ENCODE peak calls at places on chromosomes 11 and 22, in nine cellular contexts. L, U, M, O, E, Y, J, B and F are unnamed samples. For H3K9me3 and H3K4me1, the result is how much of the 10 kb centered on the place peaks cover.

GRCh38 chr11:26844963-26845362 is 123.1 kb upstream of the SLC5A12 start:
- DNase-seq in L (no peak), E (no peak), O (no peak), J (no peak), U (no peak), M (no peak), Y (no peak), B (no peak), F (no peak)

GRCh38 chr11:93718057-93718563 is 23.2 kb downstream of the TAF1D start:
- DNase-seq in B (peak), Y (no peak), L (no peak), U (no peak), J (no peak), E (no peak), O (no peak), M (no peak), F (no peak)

GRCh38 chr22:22888509-22889353 is 1.1 kb downstream of the IGLL5 start:
- DNase-seq in L (no peak), M (no peak), B (no peak), J (no peak), Y (no peak), E (no peak), U (no peak), O (no peak), F (no peak)

GRCh38 chr22:20758688-20759087 is 15.2 kb upstream of the SERPIND1 start:
- DNase-seq in M (peak), O (no peak), B (no peak), Y (no peak), L (no peak), U (no peak), E (no peak), J (no peak), F (no peak)

GRCh38 chr11:95487938-95488337 is 256.9 kb upstream of the SESN3 start:
- DNase-seq in O (no peak), E (no peak), B (no peak), U (no peak), Y (no peak), J (no peak), M (no peak), L (no peak), F (no peak)

GRCh38 chr22:44309137-44309536 is 3.6 kb downstream of the SHISAL1 start:
- DNase-seq in L (peak), B (peak), Y (no peak), J (no peak), M (no peak), E (no peak), O (no peak), U (peak), F (no peak)

GRCh38 chr11:28463826-28464225 is 355.6 kb downstream of the METTL15 start:
- DNase-seq in E (no peak), Y (no peak), O (no peak), M (no peak), U (no peak), J (no peak), L (no peak), B (no peak), F (no peak)

GRCh38 chr11:13465909-13466371 is 2.9 kb upstream of the BTBD10 start:
- DNase-seq in O (no peak), Y (no peak), M (no peak), U (no peak), L (peak), E (no peak), B (peak), J (no peak), F (no peak)

GRCh38 chr11:65786008-65786785 is 666 bp upstream of the OVOL1 start:
- DNase-seq in J (peak), Y (no peak), U (no peak), M (peak), E (no peak), O (no peak), L (no peak), B (no peak), F (no peak)

GRCh38 chr22:33461698-33462434 is 403.7 kb upstream of the SYN3 start:
- DNase-seq in L (no peak), M (no peak), Y (no peak), O (no peak), E (no peak), U (no peak), J (no peak), B (no peak), F (no peak)

GRCh38 chr11:107017104-107017432 is 1.2 kb downstream of the GUCY1A2 start:
- DNase-seq in U (no peak), J (no peak), Y (no peak), E (no peak), O (no peak), B (no peak), L (no peak), M (no peak), F (peak)

GRCh38 chr11:130369713-130370112 is 55.0 kb upstream of the ZBTB44 start:
- DNase-seq in L (no peak), M (no peak), Y (no peak), O (no peak), J (no peak), E (no peak), U (no peak), B (no peak), F (no peak)

GRCh38 chr11:93464938-93465337 is 78.3 kb downstream of the SMCO4 start:
- DNase-seq in Y (no peak), J (no peak), M (no peak), L (no peak), B (no peak), E (no peak), U (no peak), O (no peak), F (no peak)

GRCh38 chr11:116696381-116696941 is 76.3 kb downstream of the BUD13 start:
- DNase-seq in J (no peak), B (no peak), M (peak), L (no peak), Y (no peak), O (no peak), E (no peak), U (peak), F (peak)

GRCh38 chr11:13238879-13239514 is 38.6 kb upstream of the BMAL1 start:
- DNase-seq in M (peak), L (peak), B (peak), Y (peak), U (no peak), J (peak), O (no peak), E (no peak), F (peak)

GRCh38 chr22:44355688-44356070 is 42.9 kb upstream of the SHISAL1 start:
- DNase-seq in M (no peak), B (no peak), Y (peak), L (no peak), U (peak), E (peak), O (no peak), J (peak), F (no peak)

GRCh38 chr22:25451480-25452114 is 112.9 kb upstream of the GRK3 start:
- DNase-seq in L (no peak), B (no peak), U (no peak), O (no peak), E (no peak), J (no peak), Y (no peak), M (no peak), F (no peak)
- H3K4me3 ChIP-seq in L (no peak), B (peak), U (no peak), O (no peak), E (no peak), J (no peak), Y (no peak), M (no peak), F (no peak)

DNA sequence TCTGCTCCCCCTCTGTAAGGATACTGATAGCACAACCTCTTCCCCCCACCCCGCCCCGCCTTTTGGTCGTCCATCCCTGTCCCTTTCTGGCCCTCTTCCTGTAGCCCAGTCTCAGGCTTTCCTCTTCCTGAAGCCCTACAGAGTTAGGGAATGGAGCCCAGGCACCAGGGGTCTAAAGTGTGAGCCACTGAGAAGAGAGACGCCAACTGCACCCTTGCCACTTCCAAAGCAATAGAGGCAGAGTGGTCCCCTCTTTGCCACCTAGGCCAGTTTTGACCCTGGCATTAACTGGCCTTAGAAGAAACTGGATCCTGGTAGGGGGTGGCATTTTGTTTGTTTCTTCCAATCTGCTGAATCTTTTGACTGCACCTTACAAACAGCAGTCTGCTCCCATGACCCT is 9.8 kb upstream of the GRK2 start:
- DNase-seq in B (no peak), M (no peak), O (no peak), U (peak), J (no peak), Y (no peak), L (no peak), E (no peak), F (no peak)
- H3K9me3 ChIP-seq in B (under half), M (under half), O (under half), U (under half), J (under half), Y (under half), L (under half), E (under half), F (under half)

GRCh38 chr11:2187267-2187707 is 15.7 kb upstream of the TH start:
- DNase-seq in U (no peak), B (no peak), E (no peak), L (no peak), Y (no peak), M (no peak), O (no peak), J (no peak), F (no peak)
- H3K4me1 ChIP-seq in U (under half), B (under half), E (under half), L (under half), Y (under half), M (under half), O (under half), J (under half), F (under half)

GRCh38 chr22:47327241-47327640 is 564.8 kb downstream of the TBC1D22A start:
- DNase-seq in M (no peak), L (no peak), J (no peak), B (no peak), O (no peak), E (no peak), U (no peak), Y (no peak), F (no peak)

GRCh38 chr22:47332246-47332980 is 570.0 kb downstream of the TBC1D22A start:
- DNase-seq in B (no peak), J (no peak), U (no peak), O (no peak), Y (no peak), E (no peak), M (no peak), L (no peak), F (no peak)

GRCh38 chr22:47331750-47332149 is 569.3 kb downstream of the TBC1D22A start:
- DNase-seq in E (no peak), J (no peak), Y (no peak), M (no peak), U (no peak), L (no peak), O (no peak), B (no peak), F (no peak)

GRCh38 chr22:47328550-47329243 is 566.2 kb downstream of the TBC1D22A start:
- DNase-seq in O (peak), M (no peak), J (no peak), Y (no peak), L (no peak), U (no peak), B (no peak), E (peak), F (no peak)

GRCh38 chr22:47329727-47330653 is 567.5 kb downstream of the TBC1D22A start:
- DNase-seq in E (no peak), B (no peak), L (no peak), Y (no peak), O (no peak), J (no peak), M (no peak), U (no peak), F (no peak)
- H3K4me3 ChIP-seq in E (no peak), B (no peak), L (no peak), Y (no peak), O (no peak), J (no peak), M (no peak), U (no peak), F (no peak)

GRCh38 chr11:122816701-122817100 is 21.6 kb upstream of the CRTAM start:
- DNase-seq in M (no peak), E (no peak), O (no peak), Y (no peak), B (no peak), L (no peak), U (no peak), J (no peak), F (no peak)

GRCh38 chr11:122823564-122823963 is 14.7 kb upstream of the CRTAM start:
- DNase-seq in O (no peak), B (no peak), E (no peak), Y (no peak), U (no peak), L (no peak), J (no peak), M (no peak), F (no peak)

GRCh38 chr11:122817121-122817520 is 21.2 kb upstream of the CRTAM start:
- DNase-seq in L (peak), Y (no peak), E (no peak), J (no peak), U (no peak), M (no peak), O (no peak), B (no peak), F (no peak)

GRCh38 chr11:122820158-122820557 is 18.1 kb upstream of the CRTAM start:
- DNase-seq in E (no peak), Y (no peak), M (no peak), J (no peak), B (no peak), U (no peak), L (no peak), O (no peak), F (no peak)

GRCh38 chr11:122822241-122822640 is 16.1 kb upstream of the CRTAM start:
- DNase-seq in M (no peak), E (no peak), O (no peak), J (no peak), L (no peak), B (no peak), Y (no peak), U (no peak), F (no peak)
- H3K9me3 ChIP-seq in M (under half), E (under half), O (under half), J (under half), L (under half), B (under half), Y (under half), U (under half), F (under half)

GRCh38 chr22:46089426-46090041 is 60.8 kb upstream of the PPARA start:
- DNase-seq in M (no peak), O (peak), Y (peak), J (peak), L (no peak), B (no peak), U (peak), E (no peak), F (no peak)
- H3K4me1 ChIP-seq in M (under half), O (under half), Y (half or more), J (half or more), L (under half), B (under half), U (under half), E (half or more), F (half or more)